ENCODE peak calls at places on chromosomes 12 and 14, in eight cellular contexts. Z, L, P, H, D, V, Q and R are unnamed samples.

GRCh38 chr12:3107071-3107583 is 29.9 kb downstream of the TSPAN9 start:
- DNase-seq in Z (peak), L (no peak), P (no peak), H (no peak), D (no peak), V (peak), Q (no peak), R (no peak)

GRCh38 chr14:75088566-75089373 is 19.3 kb downstream of the ZC2HC1C start:
- DNase-seq in Z (peak), L (peak), P (no peak), H (peak), D (peak), V (peak), Q (peak), R (no peak)

GRCh38 chr14:50904719-50905118 is 32.9 kb downstream of the ABHD12B start:
- DNase-seq in Z (no peak), L (no peak), P (no peak), H (no peak), D (no peak), V (no peak), Q (no peak), R (no peak)

GRCh38 chr14:67483599-67484270 is 4.8 kb downstream of the TMEM229B start:
- DNase-seq in Z (no peak), L (no peak), P (no peak), H (no peak), D (no peak), V (no peak), Q (no peak), R (no peak)

GRCh38 chr14:37652042-37652441 is 56.6 kb downstream of the TTC6 start:
- DNase-seq in Z (no peak), L (no peak), P (no peak), H (no peak), D (no peak), V (no peak), Q (no peak), R (no peak)

GRCh38 chr14:24315807-24316596 is 4.7 kb downstream of the LTB4R start:
- DNase-seq in Z (no peak), L (no peak), P (no peak), H (no peak), D (no peak), V (no peak), Q (no peak), R (no peak)

GRCh38 chr12:95318071-95318545 is 100.5 kb downstream of the VEZT start:
- DNase-seq in Z (peak), L (peak), P (no peak), H (peak), D (no peak), V (peak), Q (no peak), R (no peak)

GRCh38 chr12:62866451-62867082 is 68.4 kb downstream of the PPM1H start:
- DNase-seq in Z (peak), L (peak), P (no peak), H (peak), D (no peak), V (peak), Q (no peak), R (no peak)

GRCh38 chr12:92530706-92531105 is 172.1 kb upstream of the PLEKHG7 start:
- DNase-seq in Z (no peak), L (no peak), P (no peak), H (no peak), D (no peak), V (no peak), Q (no peak), R (no peak)

GRCh38 chr12:46124132-46124847 is 133.9 kb upstream of the SCAF11 start:
- DNase-seq in Z (no peak), L (no peak), P (no peak), H (peak), D (no peak), V (no peak), Q (no peak), R (no peak)

GRCh38 chr14:53714495-53715389 is 241.9 kb downstream of the BMP4 start:
- DNase-seq in Z (no peak), L (no peak), P (no peak), H (no peak), D (no peak), V (no peak), Q (no peak), R (no peak)

GRCh38 chr12:103586132-103586531 is 941 bp upstream of the STAB2 start:
- DNase-seq in Z (no peak), L (no peak), P (no peak), H (no peak), D (no peak), V (no peak), Q (no peak), R (no peak)

GRCh38 chr14:29486132-29486531 is 441.5 kb downstream of the PRKD1 start:
- DNase-seq in Z (peak), L (no peak), P (no peak), H (no peak), D (peak), V (peak), Q (no peak), R (no peak)

GRCh38 chr12:109160433-109160832 is 44.0 kb downstream of the ACACB start:
- DNase-seq in Z (no peak), L (no peak), P (no peak), H (no peak), D (no peak), V (no peak), Q (no peak), R (no peak)

DNA sequence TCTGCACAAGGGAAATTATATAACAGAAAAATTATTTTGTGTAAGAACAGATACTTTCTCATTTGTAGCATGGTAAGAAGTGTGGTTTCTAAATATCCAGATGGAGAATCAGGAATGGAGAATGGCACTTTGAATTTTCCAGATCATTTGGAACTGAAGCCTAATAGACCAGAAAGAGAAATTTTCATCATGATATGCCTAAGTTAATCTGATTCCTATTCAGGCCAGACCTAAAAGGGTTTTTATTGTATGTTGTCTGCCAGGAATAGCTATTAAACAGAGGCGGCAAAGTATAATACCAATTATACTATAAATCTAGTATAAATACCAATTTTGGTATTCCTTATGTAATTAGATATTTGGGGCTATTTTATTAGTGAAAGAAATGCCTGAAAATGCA is 382.7 kb upstream of the FAR2 start:
- DNase-seq in Z (no peak), L (no peak), P (no peak), H (no peak), D (no peak), V (no peak), Q (no peak), R (no peak)
- TF ChIP-seq CTCF in Z (no peak), L (no peak), P (no peak), H (no peak), D (no peak), V (no peak), Q (no peak), R (no peak)

DNA sequence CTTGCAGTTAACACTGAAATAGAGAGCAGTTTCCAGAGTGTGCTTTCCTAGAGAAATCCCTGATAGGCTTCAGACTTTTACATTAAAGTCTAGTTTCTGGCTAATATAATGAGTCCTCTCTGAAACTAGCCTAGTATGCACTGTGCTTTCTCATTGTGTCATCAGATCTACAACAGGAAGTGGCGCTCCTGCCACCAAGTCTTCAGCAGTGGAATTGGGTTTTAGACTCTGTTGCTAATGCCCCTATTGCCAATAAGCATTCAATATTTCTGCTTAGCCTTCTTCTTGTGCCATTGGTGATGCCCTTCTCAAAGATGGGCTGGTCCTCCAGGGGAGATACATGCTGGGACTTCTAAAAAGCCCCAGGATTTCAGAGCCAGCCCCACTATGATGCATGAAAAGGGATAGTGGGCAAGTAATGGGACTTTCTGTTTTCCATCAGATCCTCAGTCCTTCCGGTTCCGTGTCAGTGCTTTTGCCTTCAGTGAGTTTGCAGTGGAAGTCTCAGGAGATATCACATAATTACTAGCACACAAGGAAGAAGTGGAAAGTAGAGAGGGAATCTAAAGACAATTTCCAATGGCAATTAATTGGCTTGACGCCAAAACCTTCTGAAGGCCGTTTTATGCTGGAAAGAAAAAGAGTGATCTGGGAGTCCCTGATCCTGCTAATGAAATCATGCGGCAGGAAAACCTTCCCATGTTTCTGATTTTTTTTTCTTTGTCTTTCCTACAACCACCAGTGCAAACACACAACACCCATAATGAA is 50.0 kb downstream of the SSPN start:
- DNase-seq in Z (no peak), L (no peak), P (no peak), H (no peak), D (no peak), V (no peak), Q (no peak), R (no peak)
- TF ChIP-seq CTCF in Z (no peak), L (no peak), P (no peak), H (no peak), D (no peak), V (no peak), Q (no peak), R (no peak)

DNA sequence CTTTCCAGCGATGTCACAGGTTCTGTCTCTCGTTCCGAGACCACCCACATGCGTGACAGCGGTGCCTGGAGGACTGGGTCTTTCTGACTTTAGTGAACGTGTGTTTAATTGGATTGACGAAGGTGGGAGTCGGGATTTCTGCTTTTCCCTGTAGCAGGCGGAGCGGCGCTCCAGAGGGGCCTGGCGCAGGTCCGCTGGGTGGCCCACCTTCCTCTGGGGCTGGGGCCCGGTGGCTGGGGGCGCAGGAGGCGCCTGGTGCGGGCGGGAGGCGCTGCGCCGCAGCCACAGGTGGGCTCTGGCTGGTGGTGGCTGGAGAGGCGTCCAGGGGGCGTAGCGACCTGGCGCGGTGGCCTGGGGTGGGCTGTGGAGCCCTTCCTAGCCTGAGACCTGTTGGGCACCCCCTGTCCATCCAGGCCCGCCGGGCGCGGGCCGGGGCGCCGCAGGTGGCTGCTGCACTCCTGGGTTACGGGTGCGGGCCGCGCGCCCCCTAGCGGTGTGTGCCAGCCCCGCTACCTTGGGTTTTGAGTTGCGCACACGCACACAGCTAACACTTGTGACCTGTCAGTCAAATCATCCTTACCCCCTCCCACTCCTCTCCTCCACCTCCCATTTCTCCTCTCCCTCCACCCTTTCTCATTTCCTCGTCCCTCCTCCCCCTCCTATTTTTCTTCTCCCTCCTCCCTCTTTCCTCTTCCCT is 2.0 kb downstream of the MEG3 start:
- DNase-seq in Z (peak), L (peak), P (no peak), H (no peak), D (no peak), V (peak), Q (no peak), R (no peak)
- TF ChIP-seq CTCF in Z (peak), L (peak), P (no peak), H (peak), D (peak), V (peak), Q (peak), R (peak)

GRCh38 chr14:105479438-105480164 is 5.0 kb downstream of the CRIP2 start:
- DNase-seq in Z (no peak), L (no peak), P (no peak), H (no peak), D (no peak), V (no peak), Q (no peak), R (no peak)
- TF ChIP-seq CTCF in Z (no peak), L (no peak), P (no peak), H (no peak), D (no peak), V (no peak), Q (no peak), R (no peak)

GRCh38 chr14:101867854-101868253 is 96.5 kb upstream of the DYNC1H1 start:
- DNase-seq in Z (no peak), L (no peak), P (no peak), H (no peak), D (no peak), V (no peak), Q (no peak), R (no peak)
- TF ChIP-seq CTCF in Z (no peak), L (no peak), P (no peak), H (no peak), D (no peak), V (no peak), Q (no peak), R (no peak)

GRCh38 chr12:25827141-25827540 is 131.3 kb upstream of the RASSF8 start:
- DNase-seq in Z (no peak), L (no peak), P (no peak), H (no peak), D (no peak), V (no peak), Q (no peak), R (no peak)

GRCh38 chr12:25828188-25828587 is 130.3 kb upstream of the RASSF8 start:
- DNase-seq in Z (no peak), L (no peak), P (no peak), H (no peak), D (no peak), V (no peak), Q (no peak), R (no peak)

GRCh38 chr12:25827747-25828146 is 130.7 kb upstream of the RASSF8 start:
- DNase-seq in Z (no peak), L (no peak), P (no peak), H (no peak), D (no peak), V (no peak), Q (no peak), R (no peak)

GRCh38 chr12:25830456-25830855 is 128.0 kb upstream of the RASSF8 start:
- DNase-seq in Z (peak), L (no peak), P (no peak), H (no peak), D (peak), V (peak), Q (no peak), R (no peak)

GRCh38 chr12:25829192-25829591 is 129.3 kb upstream of the RASSF8 start:
- DNase-seq in Z (peak), L (peak), P (no peak), H (peak), D (peak), V (peak), Q (no peak), R (no peak)
- TF ChIP-seq CTCF in Z (peak), L (no peak), P (no peak), H (no peak), D (no peak), V (no peak), Q (no peak), R (no peak)

GRCh38 chr12:12724421-12725085 is 7.4 kb downstream of the CDKN1B start:
- DNase-seq in Z (no peak), L (peak), P (no peak), H (no peak), D (no peak), V (no peak), Q (no peak), R (no peak)
- TF ChIP-seq CTCF in Z (no peak), L (no peak), P (no peak), H (no peak), D (no peak), V (no peak), Q (no peak), R (no peak)

DNA sequence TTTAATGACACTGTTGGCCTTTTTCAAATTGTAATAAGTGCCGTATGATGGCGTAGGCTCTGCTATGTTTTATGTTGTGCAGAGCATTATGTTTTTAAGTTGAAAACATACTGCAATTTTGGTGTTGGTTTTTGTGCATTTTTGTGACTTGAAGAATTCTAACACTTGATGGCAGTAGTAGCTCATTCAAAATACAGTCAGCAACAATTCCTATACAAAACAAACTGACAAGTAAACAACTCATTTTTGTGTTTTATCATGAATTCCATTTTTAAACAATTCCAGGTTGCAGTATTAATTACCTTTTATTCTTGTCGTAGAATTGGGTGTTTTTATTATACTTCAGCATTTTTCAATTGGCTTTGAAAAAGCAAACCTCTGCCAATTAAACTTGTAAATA is 4.0 kb upstream of the CCER1 start:
- DNase-seq in Z (peak), L (no peak), P (no peak), H (no peak), D (no peak), V (peak), Q (no peak), R (no peak)
- TF ChIP-seq CTCF in Z (peak), L (peak), P (no peak), H (peak), D (no peak), V (no peak), Q (no peak), R (no peak)

GRCh38 chr12:18861287-18861858 is 123.5 kb downstream of the CAPZA3 start:
- DNase-seq in Z (no peak), L (peak), P (no peak), H (no peak), D (peak), V (no peak), Q (no peak), R (no peak)
- TF ChIP-seq CTCF in Z (peak), L (peak), P (peak), H (peak), D (peak), V (peak), Q (no peak), R (peak)